ENCODE peak calls at places on chromosomes 2 and 18, in ten cellular contexts. T is HCEC 1CT; L is NCI-H1417 treated with DMSO at 0.1 percent for 48 hours; X is HTR-8/SVneo; K is astrocyte of the spinal cord; W is CD8-positive, alpha-beta memory T cell; A is AG08395; Q is HAP-1; I is T-helper 1 cell; P is fibroblast of lung. M is an unnamed sample.

GRCh38 chr2:196287977-196288538 is 116.7 kb upstream of the STK17B start:
- DNase-seq in T (no peak), L (no peak), X (no peak), K (no peak), W (no peak), A (no peak), Q (no peak), I (no peak), P (no peak), M (no peak)

GRCh38 chr2:183038341-183039300 is at the start of gene NCKAP1:
- DNase-seq in T (peak), L (no peak), X (peak), K (peak), W (peak), A (peak), Q (peak), I (peak), P (peak), M (peak)

GRCh38 chr18:4987452-4988405 is 209.3 kb downstream of the AKAIN1 start:
- DNase-seq in T (no peak), L (no peak), X (no peak), K (no peak), W (no peak), A (no peak), Q (no peak), I (no peak), P (no peak), M (no peak)

GRCh38 chr2:20391951-20392699 is 41.5 kb upstream of the PUM2 start:
- DNase-seq in T (no peak), L (no peak), X (no peak), K (no peak), W (no peak), A (no peak), Q (no peak), I (no peak), P (no peak), M (no peak)

GRCh38 chr2:151207100-151207499 is 54.6 kb downstream of the RBM43 start:
- DNase-seq in T (no peak), L (no peak), X (no peak), K (no peak), W (no peak), A (no peak), Q (no peak), I (no peak), P (no peak), M (no peak)

GRCh38 chr2:161386228-161386627 is 29.9 kb upstream of the TBR1 start:
- DNase-seq in T (no peak), L (no peak), X (no peak), K (no peak), W (no peak), A (no peak), Q (no peak), I (no peak), P (no peak), M (no peak)

GRCh38 chr2:160719116-160719515 is 225.5 kb upstream of the RBMS1 start:
- DNase-seq in T (peak), L (no peak), X (no peak), K (peak), W (no peak), A (peak), Q (no peak), I (no peak), P (no peak), M (no peak)

GRCh38 chr18:23191952-23192662 is 56.8 kb downstream of the CABLES1 start:
- DNase-seq in T (peak), L (no peak), X (peak), K (peak), W (no peak), A (peak), Q (no peak), I (no peak), P (peak), M (peak)

GRCh38 chr18:56861244-56861643 is 210.1 kb downstream of the WDR7 start:
- DNase-seq in T (no peak), L (peak), X (no peak), K (no peak), W (no peak), A (no peak), Q (peak), I (no peak), P (no peak), M (no peak)

GRCh38 chr2:95016616-95017307 is 8.7 kb upstream of the MAL start:
- DNase-seq in T (no peak), L (no peak), X (no peak), K (no peak), W (no peak), A (no peak), Q (no peak), I (no peak), P (no peak), M (no peak)

GRCh38 chr2:152556506-152556905 is 160.8 kb downstream of the PRPF40A start:
- DNase-seq in T (no peak), L (no peak), X (no peak), K (no peak), W (no peak), A (no peak), Q (no peak), I (no peak), P (no peak), M (no peak)